ENCODE peak calls at places on chromosomes 4 and X, in six cellular contexts. K, C, U, Y, J and H are unnamed samples.

GRCh38 chrX:29215251-29215650 is 628.0 kb downstream of the IL1RAPL1 start:
- DNase-seq in K (no peak), C (peak; percentile 4), U (no peak), Y (no peak), J (no peak), H (no peak)

GRCh38 chr4:145071560-145071959 is 26.4 kb downstream of the ANAPC10 start:
- DNase-seq in K (no peak), C (no peak), U (no peak), Y (no peak), J (no peak), H (no peak)

GRCh38 chrX:2848806-2849420 is 20.2 kb downstream of the GYG2 start:
- DNase-seq in K (no peak), C (peak; percentile 73), U (no peak), Y (no peak), J (no peak), H (no peak)

GRCh38 chr4:107931775-107932321 is 499 bp downstream of the CYP2U1 start:
- DNase-seq in K (peak; percentile 52), C (no peak), U (peak; percentile 33), Y (no peak), J (no peak), H (no peak)

GRCh38 chr4:145177511-145177905 is 2.9 kb downstream of the OTUD4 start:
- DNase-seq in K (no peak), C (peak; percentile 52), U (peak; percentile 6), Y (no peak), J (no peak), H (no peak)

GRCh38 chr4:89640620-89641366 is 196.2 kb downstream of the SNCA start:
- DNase-seq in K (peak; percentile 37), C (peak; percentile 43), U (peak; percentile 79), Y (peak; percentile 33), J (no peak), H (peak; percentile 75)

GRCh38 chr4:20095805-20096541 is 155.7 kb upstream of the SLIT2 start:
- DNase-seq in K (no peak), C (no peak), U (no peak), Y (no peak), J (no peak), H (no peak)

GRCh38 chr4:90127706-90128345 is 632 bp downstream of the CCSER1 start:
- DNase-seq in K (peak; percentile 16), C (no peak), U (peak; percentile 62), Y (peak; percentile 27), J (no peak), H (no peak)

GRCh38 chr4:75916091-75916661 is 13.9 kb upstream of the PPEF2 start:
- DNase-seq in K (peak; percentile 37), C (peak; percentile 67), U (peak; percentile 35), Y (no peak), J (no peak), H (peak; percentile 40)

GRCh38 chrX:132490086-132490419 is 1.2 kb upstream of the MBNL3 start:
- DNase-seq in K (no peak), C (no peak), U (no peak), Y (no peak), J (no peak), H (peak; percentile 9)

GRCh38 chrX:1681439-1681838 is 66.6 kb downstream of the ASMT start:
- DNase-seq in K (no peak), C (no peak), U (no peak), Y (no peak), J (no peak), H (no peak)

GRCh38 chr4:125390126-125390525 is 75.4 kb downstream of the FAT4 start:
- DNase-seq in K (no peak), C (peak; percentile 75), U (no peak), Y (no peak), J (no peak), H (no peak)

GRCh38 chr4:105227054-105227453 is 80.4 kb downstream of the TET2 start:
- DNase-seq in K (no peak), C (no peak), U (no peak), Y (no peak), J (no peak), H (no peak)

GRCh38 chr4:107682306-107682705 is 37.7 kb downstream of the PAPSS1 start:
- DNase-seq in K (no peak), C (no peak), U (no peak), Y (no peak), J (no peak), H (no peak)

GRCh38 chrX:7801706-7802105 is 41.3 kb upstream of the VCX start:
- DNase-seq in K (no peak), C (no peak), U (no peak), Y (no peak), J (no peak), H (no peak)

GRCh38 chrX:53374222-53374820 is 48.1 kb downstream of the SMC1A start:
- DNase-seq in K (no peak), C (peak; percentile 22), U (peak; percentile 9), Y (no peak), J (no peak), H (no peak)

GRCh38 chr4:56264861-56265260 is 122.4 kb downstream of the AASDH start:
- DNase-seq in K (no peak), C (no peak), U (peak; percentile 71), Y (no peak), J (no peak), H (peak; percentile 56)

GRCh38 chr4:28557755-28558154 is 1697.1 kb downstream of the STIM2 start:
- DNase-seq in K (no peak), C (peak; percentile 46), U (no peak), Y (no peak), J (no peak), H (no peak)

GRCh38 chr4:22129454-22130075 is 181.0 kb upstream of the KCNIP4 start:
- DNase-seq in K (peak; percentile 32), C (peak; percentile 67), U (peak; percentile 66), Y (no peak), J (no peak), H (peak; percentile 61)

GRCh38 chr4:166941629-166942028 is 292.7 kb downstream of the SPOCK3 start:
- DNase-seq in K (peak; percentile 34), C (peak; percentile 41), U (no peak), Y (no peak), J (peak; percentile 3), H (no peak)

GRCh38 chrX:155768036-155768769 is 112.9 kb upstream of the VAMP7 start:
- DNase-seq in K (no peak), C (peak; percentile 20), U (peak; percentile 6), Y (no peak), J (no peak), H (peak; percentile 13)

GRCh38 chrX:152131525-152131924 is 6.9 kb downstream of the MAGEA10 start:
- DNase-seq in K (no peak), C (no peak), U (no peak), Y (no peak), J (no peak), H (no peak)

GRCh38 chr4:94256833-94257232 is 49.2 kb downstream of the SMARCAD1 start:
- DNase-seq in K (no peak), C (no peak), U (no peak), Y (no peak), J (no peak), H (no peak)

GRCh38 chr4:12041828-12042227 is 613.1 kb upstream of the HS3ST1 start:
- DNase-seq in K (peak; percentile 3), C (no peak), U (peak; percentile 24), Y (no peak), J (no peak), H (peak; percentile 42)

GRCh38 chr4:159012381-159012780 is 90.5 kb upstream of the RAPGEF2 start:
- DNase-seq in K (no peak), C (peak; percentile 51), U (no peak), Y (no peak), J (no peak), H (no peak)

GRCh38 chr4:168549145-168549544 is 52.3 kb downstream of the PALLD start:
- DNase-seq in K (no peak), C (peak; percentile 14), U (no peak), Y (no peak), J (no peak), H (no peak)

GRCh38 chr4:21769404-21770147 is 179.0 kb downstream of the KCNIP4 start:
- DNase-seq in K (no peak), C (peak; percentile 83), U (no peak), Y (no peak), J (no peak), H (no peak)

GRCh38 chr4:34861661-34862060 is 1382.7 kb downstream of the ARAP2 start:
- DNase-seq in K (no peak), C (no peak), U (no peak), Y (no peak), J (no peak), H (no peak)

GRCh38 chr4:174467107-174467506 is 55.2 kb downstream of the HPGD start:
- DNase-seq in K (no peak), C (peak; percentile 33), U (no peak), Y (no peak), J (no peak), H (no peak)

GRCh38 chr4:5448286-5448685 is 260.1 kb downstream of the EVC2 start:
- DNase-seq in K (no peak), C (no peak), U (no peak), Y (no peak), J (no peak), H (no peak)

GRCh38 chr4:6019316-6020263 is 1.4 kb upstream of the C4orf50 start:
- DNase-seq in K (peak; percentile 55), C (peak; percentile 38), U (peak; percentile 76), Y (no peak), J (no peak), H (peak; percentile 71)

GRCh38 chr4:56622176-56622575 is 58.9 kb downstream of the HOPX start:
- DNase-seq in K (no peak), C (no peak), U (no peak), Y (no peak), J (no peak), H (no peak)

GRCh38 chr4:128600996-128601857 is 208.3 kb upstream of the JADE1 start:
- DNase-seq in K (no peak), C (peak; percentile 98), U (no peak), Y (peak; percentile 41), J (no peak), H (no peak)

GRCh38 chr4:149914521-149915115 is 99.0 kb upstream of the IQCM start:
- DNase-seq in K (peak; percentile 55), C (peak; percentile 69), U (peak; percentile 79), Y (no peak), J (no peak), H (peak; percentile 76)